ENCODE peak calls at places on chromosomes 4 and X, in four cellular contexts. G is mesendoderm, C is IMR-90, N is H1. J is an unnamed sample.

GRCh38 chr4:18961879-18962278 is 940.3 kb upstream of the LCORL start:
- DNase-seq in N (no peak), C (no peak), G (no peak), J (no peak)

GRCh38 chr4:74919783-74920182 is 13.1 kb upstream of the PARM1 start:
- DNase-seq in C (no peak), G (no peak), N (no peak), J (no peak)

GRCh38 chr4:7691992-7692391 is 247.7 kb downstream of the AFAP1 start:
- DNase-seq in G (no peak), N (no peak), C (peak), J (no peak)

GRCh38 chrX:136067946-136068345 is 79.4 kb upstream of the FHL1 start:
- DNase-seq in N (no peak), C (no peak), G (no peak), J (no peak)

GRCh38 chrX:39645059-39645895 is 452.5 kb downstream of the BCOR start:
- DNase-seq in G (peak), C (peak), N (no peak), J (no peak)

GRCh38 chr4:147360301-147360700 is 120.6 kb upstream of the EDNRA start:
- DNase-seq in G (no peak), C (peak), N (no peak), J (no peak)

GRCh38 chrX:74232859-74233258 is 71.1 kb upstream of the ZCCHC13 start:
- DNase-seq in C (peak), G (peak), N (no peak), J (no peak)

GRCh38 chr4:338759-339097 is 1.1 kb downstream of the ZNF141 start:
- DNase-seq in N (peak), G (peak), C (no peak), J (no peak)

GRCh38 chr4:29046716-29047115 is 1673.5 kb upstream of the PCDH7 start:
- DNase-seq in G (no peak), N (no peak), C (peak), J (no peak)

GRCh38 chr4:8580321-8581093 is at the start of gene GPR78:
- DNase-seq in C (peak), G (peak), N (peak), J (peak)

GRCh38 chr4:42489095-42489494 is 91.8 kb downstream of the SHISA3 start:
- DNase-seq in C (no peak), N (no peak), G (no peak), J (no peak)

GRCh38 chr4:139933541-139933940 is 220.4 kb downstream of the MAML3 start:
- DNase-seq in G (peak), C (no peak), N (no peak), J (no peak)

GRCh38 chr4:20180509-20180908 is 71.2 kb upstream of the SLIT2 start:
- DNase-seq in C (no peak), N (no peak), G (no peak), J (no peak)

GRCh38 chr4:102530986-102531385 is 29.8 kb downstream of the NFKB1 start:
- DNase-seq in G (no peak), N (no peak), C (no peak), J (no peak)

GRCh38 chr4:39698424-39699009 is 581 bp downstream of the UBE2K start:
- DNase-seq in C (no peak), N (peak), G (peak), J (peak)

GRCh38 chr4:80286451-80286850 is 20.0 kb downstream of the FGF5 start:
- DNase-seq in G (no peak), N (no peak), C (no peak), J (no peak)

GRCh38 chrX:103628386-103629290 is at the start of gene TCEAL1:
- DNase-seq in C (peak), N (peak), G (peak), J (peak)

GRCh38 chr4:173735055-173735454 is 205.0 kb upstream of the HAND2 start:
- DNase-seq in G (no peak), N (no peak), C (peak), J (no peak)

GRCh38 chr4:8682725-8683124 is 90.2 kb downstream of the CPZ start:
- DNase-seq in C (no peak), G (no peak), N (no peak), J (no peak)

GRCh38 chrX:97740044-97740443 is 856.3 kb downstream of the RPA4 start:
- DNase-seq in G (no peak), C (no peak), N (no peak), J (no peak)

GRCh38 chrX:2572740-2573139 is 72.0 kb upstream of the DHRSX start:
- DNase-seq in C (no peak), G (peak), N (no peak), J (no peak)

GRCh38 chr4:174119051-174119450 is 164.4 kb downstream of the FBXO8 start:
- DNase-seq in G (no peak), C (peak), N (no peak), J (no peak)

GRCh38 chr4:112532267-112532666 is 16.3 kb upstream of the NEUROG2 start:
- DNase-seq in G (no peak), N (no peak), C (peak), J (no peak)

GRCh38 chr4:125750827-125751466 is 436.2 kb downstream of the FAT4 start:
- DNase-seq in N (no peak), C (peak), G (peak), J (peak)

GRCh38 chr4:42357325-42357724 is 40.0 kb upstream of the SHISA3 start:
- DNase-seq in C (no peak), N (no peak), G (no peak), J (no peak)

GRCh38 chrX:24146283-24146865 is 3.2 kb upstream of the ZFX start:
- DNase-seq in N (no peak), G (peak), C (peak), J (no peak)

GRCh38 chr4:182416101-182416500 is 172.9 kb downstream of the TENM3 start:
- DNase-seq in N (no peak), G (no peak), C (no peak), J (no peak)
- H3K56ac ChIP-seq in N (no peak), G (no peak), C (no peak), J (no peak)

GRCh38 chr4:142419712-142420111 is 426.4 kb downstream of the INPP4B start:
- DNase-seq in G (no peak), N (no peak), C (no peak), J (no peak)
- H3K56ac ChIP-seq in G (no peak), N (no peak), C (no peak), J (no peak)

GRCh38 chr4:185144601-185145240 is 1.7 kb downstream of the SLC25A4 start:
- DNase-seq in G (no peak), N (no peak), C (no peak), J (no peak)
- H3K56ac ChIP-seq in G (no peak), N (no peak), C (no peak), J (no peak)

GRCh38 chr4:104912518-104912917 is 234.2 kb upstream of the TET2 start:
- DNase-seq in N (no peak), C (no peak), G (no peak), J (no peak)
- H3K56ac ChIP-seq in N (no peak), C (no peak), G (no peak), J (no peak)

GRCh38 chrX:40652664-40653063 is 5.3 kb upstream of the CXorf38 start:
- DNase-seq in C (no peak), N (no peak), G (no peak), J (no peak)
- H3K56ac ChIP-seq in C (no peak), N (no peak), G (no peak), J (no peak)

DNA sequence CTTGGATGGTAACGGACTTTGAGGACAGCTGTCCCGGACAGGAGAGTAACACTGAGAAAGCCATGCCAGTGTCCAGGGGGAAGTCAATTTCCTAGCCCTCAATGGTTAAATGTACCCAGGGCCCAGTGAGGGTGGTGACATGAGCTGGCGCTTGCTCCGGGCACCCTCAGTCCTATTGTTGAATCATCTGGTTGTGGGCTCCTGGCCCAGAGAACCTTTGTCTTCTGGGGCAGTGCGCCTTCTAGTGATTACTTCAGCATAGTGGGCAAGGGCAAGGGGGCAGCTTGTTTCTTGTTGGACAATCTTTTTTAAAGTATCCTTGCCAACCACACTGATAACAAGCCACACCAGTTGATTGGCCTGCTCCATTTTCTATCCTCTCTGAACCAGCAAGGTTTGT is 30.9 kb upstream of the TRPC5 start:
- DNase-seq in N (no peak), G (no peak), C (no peak), J (no peak)
- H3K56ac ChIP-seq in N (no peak), G (no peak), C (no peak), J (no peak)

DNA sequence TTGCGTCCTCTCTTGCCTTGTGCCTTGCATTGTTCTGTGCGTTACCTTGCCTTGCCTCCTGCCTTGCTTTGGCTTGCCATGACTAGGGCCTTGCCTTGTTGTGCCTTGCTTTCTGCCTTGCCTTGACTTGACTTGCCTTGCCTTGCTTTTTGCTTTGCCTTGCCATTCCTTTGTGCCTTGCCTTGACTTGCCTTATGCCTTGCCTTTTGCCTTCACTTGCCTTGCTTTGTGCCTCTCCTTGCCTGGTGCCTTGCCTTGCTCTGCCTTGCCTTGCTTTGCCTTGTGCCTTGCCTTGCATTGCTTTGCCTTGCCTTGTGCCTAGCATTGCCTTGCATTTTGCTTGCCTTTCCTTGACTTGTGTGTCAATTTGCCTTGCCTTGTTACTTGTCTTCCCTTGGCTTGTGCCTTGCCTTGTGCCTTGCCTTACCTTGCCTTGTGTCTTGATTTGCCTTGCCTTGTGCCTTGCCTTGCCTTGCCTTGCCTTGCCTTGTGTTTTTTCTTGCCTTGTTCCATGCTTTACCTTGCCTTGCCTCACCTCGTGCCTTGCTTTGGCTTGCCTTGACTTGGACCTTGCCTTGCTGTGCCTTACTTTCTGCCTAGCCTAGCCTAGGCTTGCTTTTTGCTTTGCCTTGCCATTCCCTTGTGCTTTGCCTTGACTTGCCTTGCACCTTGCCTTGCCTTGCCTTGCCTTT is 95.8 kb downstream of the TAB3 start:
- DNase-seq in N (no peak), C (no peak), G (no peak), J (no peak)
- H3K56ac ChIP-seq in N (no peak), C (no peak), G (no peak), J (peak)

DNA sequence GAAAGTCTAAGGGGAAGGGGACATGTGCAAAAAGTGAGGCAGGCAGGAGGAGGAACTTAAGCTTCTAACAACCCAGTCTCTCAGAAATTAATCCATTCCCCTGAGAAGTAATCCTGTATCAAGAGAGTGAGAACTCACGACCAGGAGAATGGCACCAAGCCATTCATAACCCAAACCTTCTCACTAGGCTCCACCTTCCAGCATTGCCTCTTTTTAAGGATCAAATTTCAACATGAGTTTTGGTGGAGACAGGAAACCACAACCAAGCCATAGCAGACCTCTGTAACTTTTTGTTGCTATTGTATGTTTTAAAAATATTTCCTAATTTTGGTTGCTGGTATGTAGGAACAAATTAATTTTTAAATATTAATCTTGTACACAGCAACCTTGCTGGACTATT is 32.8 kb downstream of the PASD1 start:
- DNase-seq in C (no peak), N (no peak), G (peak), J (no peak)
- H3K56ac ChIP-seq in C (no peak), N (no peak), G (no peak), J (no peak)

GRCh38 chr4:54066718-54067129 is 2.3 kb upstream of the CHIC2 start:
- DNase-seq in G (peak), N (no peak), C (no peak), J (no peak)

GRCh38 chr4:54064317-54065275 is at the start of gene CHIC2:
- DNase-seq in N (peak), C (peak), G (peak), J (peak)

GRCh38 chr4:54067163-54067562 is 2.8 kb upstream of the CHIC2 start:
- DNase-seq in G (no peak), C (peak), N (no peak), J (no peak)

GRCh38 chr4:54065282-54066087 is 1.1 kb upstream of the CHIC2 start:
- DNase-seq in C (no peak), N (no peak), G (peak), J (no peak)

DNA sequence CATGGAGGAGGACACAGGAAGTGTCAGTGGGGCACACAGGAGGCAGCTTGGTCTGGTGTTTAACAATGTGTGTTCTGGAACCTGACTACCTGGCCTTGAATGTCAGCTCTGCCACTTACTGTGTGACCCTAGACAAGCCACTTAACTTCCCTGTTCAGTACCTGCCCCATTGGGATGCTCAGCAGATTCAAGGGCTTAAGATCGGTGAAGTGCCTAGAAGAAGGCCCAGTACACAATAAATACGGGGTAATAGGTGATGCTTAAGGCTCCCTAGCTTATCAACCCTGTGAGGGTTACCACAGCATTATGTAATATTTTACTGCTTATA is 1.6 kb upstream of the CHIC2 start:
- DNase-seq in N (no peak), G (no peak), C (no peak), J (no peak)
- H3K56ac ChIP-seq in N (no peak), G (peak), C (no peak), J (no peak)

GRCh38 chr4:76013540-76013939 is 6.2 kb upstream of the CXCL9 start:
- DNase-seq in C (no peak), N (no peak), G (no peak), J (no peak)
- H3K56ac ChIP-seq in C (no peak), N (no peak), G (no peak), J (no peak)

J was measured in H9.